ENCODE peak calls at places on chromosomes 11 and 22, in four cellular contexts. One of them, this sample, is unnamed.
A peak's percentile ranks its signal among the peaks of the same experiment; 100 is the strongest.

GRCh38 chr11:58152776-58153175 is 27.4 kb upstream of the OR9I1 start:
- DNase-seq in activated gamma-delta T cell treated with anti-CD3 and anti-CD28 coated beads, Interleukin-2, amount 50 U/mL, for 16 hours: no peak
- DNase-seq in AG09309: no peak
- DNase-seq in stimulated activated effector memory CD8-positive, alpha-beta T cell treated with anti-CD3 and anti-CD28 coated beads, Interleukin-12 subunit alpha, Interleukin-12 subunit beta, amount 100 ng/mL, for 72 hours: no peak
- DNase-seq in this sample: no peak

GRCh38 chr11:66624450-66624849 is 8.0 kb downstream of the RBM14 start:
- DNase-seq in stimulated activated effector memory CD8-positive, alpha-beta T cell treated with anti-CD3 and anti-CD28 coated beads, Interleukin-12 subunit alpha, Interleukin-12 subunit beta, amount 100 ng/mL, for 72 hours: no peak
- DNase-seq in AG09309: no peak
- DNase-seq in activated gamma-delta T cell treated with anti-CD3 and anti-CD28 coated beads, Interleukin-2, amount 50 U/mL, for 16 hours: no peak
- DNase-seq in this sample: no peak

GRCh38 chr11:2520736-2521035 is 75.9 kb downstream of the KCNQ1 start:
- DNase-seq in activated gamma-delta T cell treated with anti-CD3 and anti-CD28 coated beads, Interleukin-2, amount 50 U/mL, for 16 hours: no peak
- DNase-seq in stimulated activated effector memory CD8-positive, alpha-beta T cell treated with anti-CD3 and anti-CD28 coated beads, Interleukin-12 subunit alpha, Interleukin-12 subunit beta, amount 100 ng/mL, for 72 hours: no peak
- DNase-seq in AG09309: no peak
- DNase-seq in this sample: no peak

GRCh38 chr11:128508785-128509518 is 78.4 kb downstream of the ETS1 start:
- DNase-seq in stimulated activated effector memory CD8-positive, alpha-beta T cell treated with anti-CD3 and anti-CD28 coated beads, Interleukin-12 subunit alpha, Interleukin-12 subunit beta, amount 100 ng/mL, for 72 hours: no peak
- DNase-seq in activated gamma-delta T cell treated with anti-CD3 and anti-CD28 coated beads, Interleukin-2, amount 50 U/mL, for 16 hours: no peak
- DNase-seq in AG09309: no peak
- DNase-seq in this sample: no peak

GRCh38 chr11:62457474-62457873 is 38.6 kb downstream of the SCGB1A1 start:
- DNase-seq in activated gamma-delta T cell treated with anti-CD3 and anti-CD28 coated beads, Interleukin-2, amount 50 U/mL, for 16 hours: no peak
- DNase-seq in AG09309: no peak
- DNase-seq in stimulated activated effector memory CD8-positive, alpha-beta T cell treated with anti-CD3 and anti-CD28 coated beads, Interleukin-12 subunit alpha, Interleukin-12 subunit beta, amount 100 ng/mL, for 72 hours: no peak
- DNase-seq in this sample: no peak

GRCh38 chr11:86499723-86500129 is 125.0 kb downstream of the CCDC81 start:
- DNase-seq in AG09309: no peak
- DNase-seq in activated gamma-delta T cell treated with anti-CD3 and anti-CD28 coated beads, Interleukin-2, amount 50 U/mL, for 16 hours: no peak
- DNase-seq in stimulated activated effector memory CD8-positive, alpha-beta T cell treated with anti-CD3 and anti-CD28 coated beads, Interleukin-12 subunit alpha, Interleukin-12 subunit beta, amount 100 ng/mL, for 72 hours: no peak
- DNase-seq in this sample: no peak

GRCh38 chr22:16774911-16775529 is 50.2 kb downstream of the XKR3 start:
- DNase-seq in AG09309: no peak
- DNase-seq in stimulated activated effector memory CD8-positive, alpha-beta T cell treated with anti-CD3 and anti-CD28 coated beads, Interleukin-12 subunit alpha, Interleukin-12 subunit beta, amount 100 ng/mL, for 72 hours: no peak
- DNase-seq in activated gamma-delta T cell treated with anti-CD3 and anti-CD28 coated beads, Interleukin-2, amount 50 U/mL, for 16 hours: no peak
- DNase-seq in this sample: no peak

GRCh38 chr11:117232022-117232878 is at the start of the genes PCSK7 and RNF214:
- DNase-seq in AG09309: no peak
- DNase-seq in stimulated activated effector memory CD8-positive, alpha-beta T cell treated with anti-CD3 and anti-CD28 coated beads, Interleukin-12 subunit alpha, Interleukin-12 subunit beta, amount 100 ng/mL, for 72 hours: peak; percentile 90
- DNase-seq in activated gamma-delta T cell treated with anti-CD3 and anti-CD28 coated beads, Interleukin-2, amount 50 U/mL, for 16 hours: peak; percentile 61
- DNase-seq in this sample: peak; percentile 61

GRCh38 chr11:105181100-105181499 is 41.5 kb upstream of the CARD18 start:
- DNase-seq in stimulated activated effector memory CD8-positive, alpha-beta T cell treated with anti-CD3 and anti-CD28 coated beads, Interleukin-12 subunit alpha, Interleukin-12 subunit beta, amount 100 ng/mL, for 72 hours: no peak
- DNase-seq in activated gamma-delta T cell treated with anti-CD3 and anti-CD28 coated beads, Interleukin-2, amount 50 U/mL, for 16 hours: no peak
- DNase-seq in AG09309: no peak
- DNase-seq in this sample: no peak

GRCh38 chr11:38680746-38681145 is 2082.7 kb upstream of the RAG2 start:
- DNase-seq in activated gamma-delta T cell treated with anti-CD3 and anti-CD28 coated beads, Interleukin-2, amount 50 U/mL, for 16 hours: no peak
- DNase-seq in stimulated activated effector memory CD8-positive, alpha-beta T cell treated with anti-CD3 and anti-CD28 coated beads, Interleukin-12 subunit alpha, Interleukin-12 subunit beta, amount 100 ng/mL, for 72 hours: no peak
- DNase-seq in AG09309: no peak
- DNase-seq in this sample: no peak

GRCh38 chr11:65496304-65497140 is 2.3 kb upstream of the MALAT1 start:
- DNase-seq in AG09309: no peak
- DNase-seq in stimulated activated effector memory CD8-positive, alpha-beta T cell treated with anti-CD3 and anti-CD28 coated beads, Interleukin-12 subunit alpha, Interleukin-12 subunit beta, amount 100 ng/mL, for 72 hours: no peak
- DNase-seq in activated gamma-delta T cell treated with anti-CD3 and anti-CD28 coated beads, Interleukin-2, amount 50 U/mL, for 16 hours: no peak
- DNase-seq in this sample: no peak

GRCh38 chr11:12234216-12234615 is 123.8 kb downstream of the MICAL2 start:
- DNase-seq in AG09309: no peak
- DNase-seq in stimulated activated effector memory CD8-positive, alpha-beta T cell treated with anti-CD3 and anti-CD28 coated beads, Interleukin-12 subunit alpha, Interleukin-12 subunit beta, amount 100 ng/mL, for 72 hours: no peak
- DNase-seq in activated gamma-delta T cell treated with anti-CD3 and anti-CD28 coated beads, Interleukin-2, amount 50 U/mL, for 16 hours: no peak
- DNase-seq in this sample: no peak

GRCh38 chr22:36435516-36436415 is 45.7 kb downstream of the TXN2 start:
- DNase-seq in activated gamma-delta T cell treated with anti-CD3 and anti-CD28 coated beads, Interleukin-2, amount 50 U/mL, for 16 hours: peak; percentile 55
- DNase-seq in AG09309: no peak
- DNase-seq in stimulated activated effector memory CD8-positive, alpha-beta T cell treated with anti-CD3 and anti-CD28 coated beads, Interleukin-12 subunit alpha, Interleukin-12 subunit beta, amount 100 ng/mL, for 72 hours: peak; percentile 68
- DNase-seq in this sample: peak; percentile 74

GRCh38 chr11:63567044-63567840 is 4.1 kb upstream of the PLAAT2 start:
- DNase-seq in activated gamma-delta T cell treated with anti-CD3 and anti-CD28 coated beads, Interleukin-2, amount 50 U/mL, for 16 hours: peak; percentile 46
- DNase-seq in AG09309: peak; percentile 55
- DNase-seq in stimulated activated effector memory CD8-positive, alpha-beta T cell treated with anti-CD3 and anti-CD28 coated beads, Interleukin-12 subunit alpha, Interleukin-12 subunit beta, amount 100 ng/mL, for 72 hours: peak; percentile 78
- DNase-seq in this sample: peak; percentile 71

GRCh38 chr11:45400594-45400993 is 114.5 kb upstream of the SYT13 start:
- DNase-seq in activated gamma-delta T cell treated with anti-CD3 and anti-CD28 coated beads, Interleukin-2, amount 50 U/mL, for 16 hours: no peak
- DNase-seq in AG09309: peak; percentile 61
- DNase-seq in stimulated activated effector memory CD8-positive, alpha-beta T cell treated with anti-CD3 and anti-CD28 coated beads, Interleukin-12 subunit alpha, Interleukin-12 subunit beta, amount 100 ng/mL, for 72 hours: no peak
- DNase-seq in this sample: no peak

GRCh38 chr11:70703141-70704052 is 305.1 kb downstream of the CTTN start:
- DNase-seq in activated gamma-delta T cell treated with anti-CD3 and anti-CD28 coated beads, Interleukin-2, amount 50 U/mL, for 16 hours: no peak
- DNase-seq in AG09309: no peak
- DNase-seq in stimulated activated effector memory CD8-positive, alpha-beta T cell treated with anti-CD3 and anti-CD28 coated beads, Interleukin-12 subunit alpha, Interleukin-12 subunit beta, amount 100 ng/mL, for 72 hours: no peak
- DNase-seq in this sample: no peak

GRCh38 chr22:37503850-37504249 is 15.4 kb downstream of the CARD10 start:
- DNase-seq in AG09309: no peak
- DNase-seq in activated gamma-delta T cell treated with anti-CD3 and anti-CD28 coated beads, Interleukin-2, amount 50 U/mL, for 16 hours: no peak
- DNase-seq in stimulated activated effector memory CD8-positive, alpha-beta T cell treated with anti-CD3 and anti-CD28 coated beads, Interleukin-12 subunit alpha, Interleukin-12 subunit beta, amount 100 ng/mL, for 72 hours: no peak
- DNase-seq in this sample: no peak